ENCODE peak calls at places on chromosomes 5 and 9, in nine cellular contexts. H, C, E, I, X, S, L, V and F are unnamed samples. For H3K4me1, the result is how much of the 10 kb centered on the place peaks cover.

GRCh38 chr5:140220032-140220697 is 45.2 kb downstream of the CYSTM1 start:
- DNase-seq in H (no peak), C (no peak), E (no peak), I (no peak), X (no peak), S (peak), L (no peak), V (peak), F (no peak)

GRCh38 chr5:169350759-169351240 is 49.9 kb upstream of the SLIT3 start:
- DNase-seq in H (no peak), C (peak), E (no peak), I (peak), X (no peak), S (peak), L (no peak), V (no peak), F (peak)

GRCh38 chr5:78771260-78772240 is 123.0 kb upstream of the LHFPL2 start:
- DNase-seq in H (no peak), C (no peak), E (no peak), I (no peak), X (peak), S (no peak), L (no peak), V (no peak), F (no peak)

GRCh38 chr5:24591426-24591825 is 53.4 kb downstream of the CDH10 start:
- DNase-seq in H (no peak), C (no peak), E (no peak), I (no peak), X (no peak), S (no peak), L (no peak), V (no peak), F (no peak)

GRCh38 chr9:593809-594208 is 247.7 kb upstream of the DMRT1 start:
- DNase-seq in H (no peak), C (no peak), E (no peak), I (no peak), X (no peak), S (no peak), L (no peak), V (no peak), F (no peak)

GRCh38 chr9:134332266-134332665 is 6.0 kb downstream of the RXRA start:
- DNase-seq in H (no peak), C (no peak), E (no peak), I (no peak), X (no peak), S (no peak), L (no peak), V (no peak), F (no peak)

GRCh38 chr9:61673664-61674381 is 484.0 kb downstream of the SPATA31A7 start:
- DNase-seq in H (no peak), C (no peak), E (no peak), I (no peak), X (no peak), S (no peak), L (peak), V (no peak), F (peak)

GRCh38 chr5:1568201-1568979 is 44.6 kb upstream of the LPCAT1 start:
- DNase-seq in H (no peak), C (peak), E (no peak), I (peak), X (no peak), S (peak), L (no peak), V (no peak), F (no peak)

GRCh38 chr5:1345876-1346626 is 1.2 kb upstream of the CLPTM1L start:
- DNase-seq in H (no peak), C (no peak), E (no peak), I (no peak), X (peak), S (no peak), L (no peak), V (no peak), F (no peak)

GRCh38 chr9:4382722-4383317 is 83.0 kb upstream of the GLIS3 start:
- DNase-seq in H (no peak), C (no peak), E (no peak), I (peak), X (no peak), S (no peak), L (no peak), V (no peak), F (no peak)

GRCh38 chr5:171309276-171309525 is 153 bp downstream of the TLX3 start:
- DNase-seq in H (no peak), C (no peak), E (no peak), I (no peak), X (no peak), S (no peak), L (peak), V (no peak), F (no peak)

GRCh38 chr5:111848374-111848914 is 91.5 kb upstream of the NREP start:
- DNase-seq in H (no peak), C (no peak), E (no peak), I (peak), X (no peak), S (peak), L (no peak), V (no peak), F (no peak)

GRCh38 chr5:177472460-177473441 is 683 bp downstream of the DBN1 start:
- DNase-seq in H (no peak), C (no peak), E (peak), I (no peak), X (no peak), S (no peak), L (peak), V (no peak), F (no peak)

GRCh38 chr5:116492016-116492623 is 82.5 kb downstream of the SEMA6A start:
- DNase-seq in H (no peak), C (no peak), E (no peak), I (peak), X (no peak), S (peak), L (no peak), V (no peak), F (no peak)

GRCh38 chr9:86239053-86239770 is 20.2 kb downstream of the C9orf153 start:
- DNase-seq in H (no peak), C (no peak), E (no peak), I (peak), X (no peak), S (no peak), L (no peak), V (no peak), F (no peak)

GRCh38 chr5:150440948-150441812 is 8.4 kb downstream of the RPS14 start:
- DNase-seq in H (no peak), C (no peak), E (no peak), I (no peak), X (no peak), S (no peak), L (no peak), V (no peak), F (no peak)

GRCh38 chr5:107331882-107332281 is 338.9 kb downstream of the EFNA5 start:
- DNase-seq in H (no peak), C (no peak), E (no peak), I (no peak), X (no peak), S (peak), L (no peak), V (no peak), F (no peak)

GRCh38 chr5:81513982-81514381 is 120.0 kb upstream of the ACOT12 start:
- DNase-seq in H (no peak), C (no peak), E (no peak), I (peak), X (no peak), S (no peak), L (no peak), V (no peak), F (no peak)

GRCh38 chr9:77469515-77470197 is 178.5 kb downstream of the GNA14 start:
- DNase-seq in H (no peak), C (no peak), E (no peak), I (no peak), X (no peak), S (peak), L (no peak), V (no peak), F (no peak)

GRCh38 chr5:122429545-122430327 is 117.7 kb downstream of the SNCAIP start:
- DNase-seq in H (no peak), C (no peak), E (no peak), I (no peak), X (no peak), S (no peak), L (no peak), V (no peak), F (no peak)

GRCh38 chr9:95813923-95814322 is 61.6 kb upstream of the ERCC6L2 start:
- DNase-seq in H (no peak), C (no peak), E (no peak), I (no peak), X (no peak), S (no peak), L (no peak), V (no peak), F (no peak)

GRCh38 chr5:4188704-4189103 is 593.1 kb downstream of the IRX1 start:
- DNase-seq in H (no peak), C (no peak), E (no peak), I (no peak), X (no peak), S (no peak), L (no peak), V (no peak), F (no peak)

GRCh38 chr9:684950-685340 is 156.6 kb upstream of the DMRT1 start:
- DNase-seq in H (no peak), C (no peak), E (no peak), I (peak), X (no peak), S (peak), L (no peak), V (no peak), F (no peak)

GRCh38 chr5:26329562-26330189 is 708.7 kb downstream of the CDH9 start:
- DNase-seq in H (no peak), C (no peak), E (no peak), I (no peak), X (no peak), S (no peak), L (no peak), V (no peak), F (no peak)
- TF ChIP-seq CTCF in H (peak), C (peak), E (no peak), I (no peak), X (no peak), S (peak), L (peak), V (no peak), F (no peak)

GRCh38 chr9:136627703-136628102 is 35.0 kb upstream of the EGFL7 start:
- DNase-seq in H (no peak), C (no peak), E (no peak), I (no peak), X (no peak), S (no peak), L (no peak), V (no peak), F (no peak)
- H3K4me1 ChIP-seq in H (half or more), C (under half), E (under half), I (under half), X (under half), S (under half), L (under half), V (under half), F (under half)

DNA sequence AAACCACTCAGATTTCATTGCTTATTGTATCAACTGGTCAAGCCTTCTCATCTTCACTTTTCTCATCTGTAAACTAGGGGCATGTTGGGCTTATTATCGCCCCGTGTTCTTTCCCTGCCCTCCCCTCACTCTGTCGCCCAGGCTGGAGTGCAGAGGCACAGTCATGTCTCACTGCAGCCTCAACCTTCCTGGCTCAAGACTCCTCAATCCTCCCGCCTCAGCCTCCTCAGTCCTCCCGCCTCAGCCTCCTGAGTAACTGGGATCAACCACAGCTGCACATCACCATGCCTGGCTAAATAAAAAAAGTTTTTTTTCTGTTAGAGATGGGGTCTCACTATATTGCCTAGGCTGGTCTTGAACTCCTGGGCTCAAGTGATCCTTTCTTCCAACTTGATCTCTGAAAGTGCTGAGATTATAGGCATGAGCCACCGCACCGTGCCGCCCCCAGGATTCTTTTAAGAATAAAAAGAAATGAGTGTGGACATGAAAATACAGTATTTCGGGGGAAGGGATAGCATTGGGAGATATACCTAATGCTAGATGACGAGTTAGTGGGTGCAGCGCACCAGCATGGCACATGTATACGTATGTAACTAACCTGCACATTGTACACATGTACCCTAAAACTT is 2.0 kb downstream of the MAML1 start:
- DNase-seq in H (no peak), C (no peak), E (no peak), I (no peak), X (no peak), S (no peak), L (no peak), V (no peak), F (peak)
- H3K4me3 ChIP-seq in H (peak), C (peak), E (peak), I (peak), X (no peak), S (peak), L (peak), V (no peak), F (peak)

DNA sequence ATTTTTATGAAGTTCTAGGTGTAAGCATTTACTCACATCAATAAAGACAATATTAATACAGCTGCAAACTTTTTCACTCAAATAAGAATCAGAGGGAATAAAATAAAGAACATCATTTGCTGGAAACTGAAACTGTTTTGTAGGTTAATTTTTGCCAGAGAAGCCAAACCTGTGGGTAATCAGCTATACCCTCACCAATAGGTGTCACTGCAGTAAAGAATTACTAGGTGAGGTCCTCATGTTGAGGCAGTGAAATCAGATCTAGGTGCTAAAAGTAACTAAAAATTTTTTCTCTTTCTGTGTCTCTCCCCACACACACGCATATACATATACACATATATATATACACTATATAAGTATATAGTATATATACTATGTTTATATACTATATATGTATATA is 1016.3 kb upstream of the SEMA6A start:
- DNase-seq in H (no peak), C (no peak), E (no peak), I (peak), X (no peak), S (no peak), L (no peak), V (no peak), F (no peak)
- TF ChIP-seq CTCF in H (peak), C (peak), E (no peak), I (peak), X (no peak), S (peak), L (peak), V (no peak), F (no peak)

GRCh38 chr5:172429201-172429940 is 25.0 kb downstream of the SH3PXD2B start:
- DNase-seq in H (no peak), C (peak), E (peak), I (peak), X (no peak), S (peak), L (no peak), V (peak), F (no peak)
- H3K4me1 ChIP-seq in H (under half), C (under half), E (under half), I (under half), X (under half), S (under half), L (under half), V (under half), F (under half)